ENCODE peak calls at places on chromosomes 7 and 10, in nine cellular contexts. N is small intestine; C is foreskin keratinocyte; Z is activated CD4-positive, CD25-positive, alpha-beta regulatory T cell; U is uterus; J is AG08396; R is AG04449; H is lung microvascular endothelial cell; T is GM12865. Q is an unnamed sample.

GRCh38 chr10:28600056-28600455 is 67.1 kb downstream of the WAC start:
- DNase-seq in N (no peak), C (no peak), Z (no peak), U (no peak), J (no peak), R (no peak), H (no peak), T (no peak), Q (peak)

GRCh38 chr10:6215241-6215640 is 12.5 kb downstream of the PFKFB3 start:
- DNase-seq in N (no peak), C (no peak), Z (no peak), U (no peak), J (no peak), R (no peak), H (no peak), T (no peak), Q (no peak)

GRCh38 chr7:113045379-113045778 is 41.2 kb downstream of the GPR85 start:
- DNase-seq in N (no peak), C (no peak), Z (no peak), U (no peak), J (no peak), R (no peak), H (no peak), T (no peak), Q (no peak)

GRCh38 chr10:42753507-42754154 is 29.0 kb upstream of the BMS1 start:
- DNase-seq in N (no peak), C (no peak), Z (no peak), U (peak), J (peak), R (no peak), H (peak), T (no peak), Q (no peak)

GRCh38 chr10:119398996-119399395 is 143.5 kb downstream of the RGS10 start:
- DNase-seq in N (no peak), C (no peak), Z (no peak), U (no peak), J (no peak), R (no peak), H (no peak), T (no peak), Q (no peak)

GRCh38 chr7:51123322-51124021 is 193.1 kb downstream of the COBL start:
- DNase-seq in N (no peak), C (peak), Z (no peak), U (no peak), J (peak), R (peak), H (no peak), T (no peak), Q (peak)

GRCh38 chr7:42071372-42072261 is 165.4 kb downstream of the GLI3 start:
- DNase-seq in N (no peak), C (peak), Z (no peak), U (no peak), J (no peak), R (no peak), H (no peak), T (no peak), Q (no peak)

GRCh38 chr10:29465384-29465783 is 169.4 kb downstream of the SVIL start:
- DNase-seq in N (no peak), C (no peak), Z (no peak), U (no peak), J (no peak), R (no peak), H (no peak), T (no peak), Q (no peak)

GRCh38 chr10:24353319-24353718 is 144.4 kb downstream of the KIAA1217 start:
- DNase-seq in N (no peak), C (no peak), Z (no peak), U (no peak), J (no peak), R (no peak), H (no peak), T (no peak), Q (no peak)

GRCh38 chr7:139588632-139589031 is 65.1 kb downstream of the CLEC2L start:
- DNase-seq in N (no peak), C (no peak), Z (no peak), U (peak), J (peak), R (peak), H (no peak), T (no peak), Q (no peak)

GRCh38 chr7:7157887-7158271 is 24.5 kb upstream of the C1GALT1 start:
- DNase-seq in N (no peak), C (no peak), Z (no peak), U (no peak), J (peak), R (no peak), H (no peak), T (no peak), Q (no peak)

GRCh38 chr7:1362301-1362700 is 97.0 kb downstream of the MICALL2 start:
- DNase-seq in N (no peak), C (no peak), Z (no peak), U (no peak), J (no peak), R (no peak), H (no peak), T (no peak), Q (no peak)

GRCh38 chr10:75895259-75895658 is 463.8 kb downstream of the LRMDA start:
- DNase-seq in N (no peak), C (no peak), Z (no peak), U (no peak), J (no peak), R (no peak), H (no peak), T (no peak), Q (no peak)

GRCh38 chr7:134813668-134814067 is 34.2 kb downstream of the CALD1 start:
- DNase-seq in N (no peak), C (no peak), Z (no peak), U (no peak), J (peak), R (no peak), H (peak), T (no peak), Q (no peak)